ENCODE peak calls at places on chromosomes 3 and 15, in eight cellular contexts. One of them, this sample, is unnamed. For H3K9me3, the result is how much of the 10 kb centered on the place peaks cover.

GRCh38 chr3:53218136-53218535 is 37.7 kb downstream of the TKT start:
- DNase-seq in tibial artery: peak
- DNase-seq in heart left ventricle: no peak
- DNase-seq in aorta: peak
- DNase-seq in psoas muscle: no peak
- DNase-seq in neural progenitor cell: no peak
- DNase-seq in cardiac muscle cell: no peak
- DNase-seq in mammary epithelial cell: no peak
- DNase-seq in this sample: no peak

GRCh38 chr3:136350132-136350531 is 100.0 kb downstream of the PCCB start:
- DNase-seq in tibial artery: no peak
- DNase-seq in heart left ventricle: no peak
- DNase-seq in aorta: no peak
- DNase-seq in psoas muscle: no peak
- DNase-seq in neural progenitor cell: no peak
- DNase-seq in cardiac muscle cell: peak
- DNase-seq in mammary epithelial cell: peak
- DNase-seq in this sample: peak

GRCh38 chr3:149180057-149180573 is 41.5 kb downstream of the CP start:
- DNase-seq in tibial artery: peak
- DNase-seq in heart left ventricle: peak
- DNase-seq in aorta: peak
- DNase-seq in psoas muscle: peak
- DNase-seq in neural progenitor cell: no peak
- DNase-seq in cardiac muscle cell: peak
- DNase-seq in mammary epithelial cell: peak
- DNase-seq in this sample: peak

GRCh38 chr3:67529915-67530314 is 124.5 kb downstream of the SUCLG2 start:
- DNase-seq in tibial artery: no peak
- DNase-seq in heart left ventricle: no peak
- DNase-seq in aorta: no peak
- DNase-seq in psoas muscle: no peak
- DNase-seq in neural progenitor cell: no peak
- DNase-seq in cardiac muscle cell: peak
- DNase-seq in mammary epithelial cell: no peak
- DNase-seq in this sample: peak

GRCh38 chr3:188271226-188271894 is 117.4 kb downstream of the LPP start:
- DNase-seq in tibial artery: no peak
- DNase-seq in heart left ventricle: no peak
- DNase-seq in aorta: no peak
- DNase-seq in psoas muscle: no peak
- DNase-seq in neural progenitor cell: no peak
- DNase-seq in cardiac muscle cell: no peak
- DNase-seq in mammary epithelial cell: no peak
- DNase-seq in this sample: peak

GRCh38 chr3:18645603-18646002 is 220.5 kb upstream of the SATB1 start:
- DNase-seq in tibial artery: no peak
- DNase-seq in heart left ventricle: no peak
- DNase-seq in aorta: no peak
- DNase-seq in psoas muscle: no peak
- DNase-seq in neural progenitor cell: no peak
- DNase-seq in cardiac muscle cell: no peak
- DNase-seq in mammary epithelial cell: no peak
- DNase-seq in this sample: no peak

GRCh38 chr3:54283470-54283869 is 161.1 kb downstream of the CACNA2D3 start:
- DNase-seq in tibial artery: no peak
- DNase-seq in heart left ventricle: no peak
- DNase-seq in aorta: no peak
- DNase-seq in psoas muscle: no peak
- DNase-seq in neural progenitor cell: no peak
- DNase-seq in cardiac muscle cell: peak
- DNase-seq in mammary epithelial cell: no peak
- DNase-seq in this sample: no peak

GRCh38 chr15:40307421-40308165 is at the start of gene PLCB2:
- DNase-seq in tibial artery: no peak
- DNase-seq in heart left ventricle: peak
- DNase-seq in aorta: peak
- DNase-seq in psoas muscle: no peak
- DNase-seq in neural progenitor cell: no peak
- DNase-seq in cardiac muscle cell: no peak
- DNase-seq in mammary epithelial cell: no peak
- DNase-seq in this sample: no peak

GRCh38 chr15:59296181-59296617 is 76.5 kb downstream of the MYO1E start:
- DNase-seq in tibial artery: peak
- DNase-seq in heart left ventricle: no peak
- DNase-seq in aorta: no peak
- DNase-seq in psoas muscle: no peak
- DNase-seq in neural progenitor cell: no peak
- DNase-seq in cardiac muscle cell: peak
- DNase-seq in mammary epithelial cell: peak
- DNase-seq in this sample: peak

GRCh38 chr15:79922512-79923067 is 25.8 kb upstream of the MTHFS start:
- DNase-seq in tibial artery: no peak
- DNase-seq in heart left ventricle: no peak
- DNase-seq in aorta: no peak
- DNase-seq in psoas muscle: no peak
- DNase-seq in neural progenitor cell: no peak
- DNase-seq in cardiac muscle cell: no peak
- DNase-seq in mammary epithelial cell: no peak
- DNase-seq in this sample: peak

GRCh38 chr15:79919090-79919748 is 22.4 kb upstream of the MTHFS start:
- DNase-seq in tibial artery: no peak
- DNase-seq in heart left ventricle: no peak
- DNase-seq in aorta: no peak
- DNase-seq in psoas muscle: no peak
- DNase-seq in neural progenitor cell: peak
- DNase-seq in cardiac muscle cell: no peak
- DNase-seq in mammary epithelial cell: no peak
- DNase-seq in this sample: no peak

GRCh38 chr15:79918278-79918677 is 21.5 kb upstream of the MTHFS start:
- DNase-seq in tibial artery: no peak
- DNase-seq in heart left ventricle: no peak
- DNase-seq in aorta: no peak
- DNase-seq in psoas muscle: no peak
- DNase-seq in neural progenitor cell: peak
- DNase-seq in cardiac muscle cell: no peak
- DNase-seq in mammary epithelial cell: no peak
- DNase-seq in this sample: no peak

GRCh38 chr15:79923068-79923514 is 26.3 kb upstream of the MTHFS start:
- DNase-seq in tibial artery: peak
- DNase-seq in heart left ventricle: peak
- DNase-seq in aorta: peak
- DNase-seq in psoas muscle: peak
- DNase-seq in neural progenitor cell: peak
- DNase-seq in cardiac muscle cell: peak
- DNase-seq in mammary epithelial cell: peak
- DNase-seq in this sample: peak

GRCh38 chr15:79919749-79920511 is 23.1 kb upstream of the MTHFS start:
- DNase-seq in tibial artery: no peak
- DNase-seq in heart left ventricle: no peak
- DNase-seq in aorta: no peak
- DNase-seq in psoas muscle: no peak
- DNase-seq in neural progenitor cell: peak
- DNase-seq in cardiac muscle cell: no peak
- DNase-seq in mammary epithelial cell: no peak
- DNase-seq in this sample: no peak
- H3K9me3 ChIP-seq in tibial artery: half or more
- H3K9me3 ChIP-seq in heart left ventricle: under half
- H3K9me3 ChIP-seq in aorta: under half
- H3K9me3 ChIP-seq in psoas muscle: half or more
- H3K9me3 ChIP-seq in neural progenitor cell: under half
- H3K9me3 ChIP-seq in cardiac muscle cell: under half
- H3K9me3 ChIP-seq in mammary epithelial cell: under half
- H3K9me3 ChIP-seq in this sample: under half

GRCh38 chr3:197249542-197249941 is 48.9 kb downstream of the DLG1 start:
- DNase-seq in tibial artery: no peak
- DNase-seq in heart left ventricle: no peak
- DNase-seq in aorta: no peak
- DNase-seq in psoas muscle: no peak
- DNase-seq in neural progenitor cell: no peak
- DNase-seq in cardiac muscle cell: no peak
- DNase-seq in mammary epithelial cell: no peak
- DNase-seq in this sample: no peak
- H3K9me3 ChIP-seq in tibial artery: under half
- H3K9me3 ChIP-seq in heart left ventricle: under half
- H3K9me3 ChIP-seq in aorta: under half
- H3K9me3 ChIP-seq in psoas muscle: under half
- H3K9me3 ChIP-seq in neural progenitor cell: under half
- H3K9me3 ChIP-seq in cardiac muscle cell: under half
- H3K9me3 ChIP-seq in mammary epithelial cell: under half
- H3K9me3 ChIP-seq in this sample: under half

GRCh38 chr15:100281096-100281917 is 60.5 kb downstream of the ADAMTS17 start:
- DNase-seq in tibial artery: no peak
- DNase-seq in heart left ventricle: no peak
- DNase-seq in aorta: no peak
- DNase-seq in psoas muscle: no peak
- DNase-seq in neural progenitor cell: no peak
- DNase-seq in cardiac muscle cell: no peak
- DNase-seq in mammary epithelial cell: no peak
- DNase-seq in this sample: no peak
- H3K9me3 ChIP-seq in tibial artery: under half
- H3K9me3 ChIP-seq in heart left ventricle: under half
- H3K9me3 ChIP-seq in aorta: under half
- H3K9me3 ChIP-seq in psoas muscle: under half
- H3K9me3 ChIP-seq in neural progenitor cell: under half
- H3K9me3 ChIP-seq in cardiac muscle cell: under half
- H3K9me3 ChIP-seq in mammary epithelial cell: under half
- H3K9me3 ChIP-seq in this sample: under half

DNA sequence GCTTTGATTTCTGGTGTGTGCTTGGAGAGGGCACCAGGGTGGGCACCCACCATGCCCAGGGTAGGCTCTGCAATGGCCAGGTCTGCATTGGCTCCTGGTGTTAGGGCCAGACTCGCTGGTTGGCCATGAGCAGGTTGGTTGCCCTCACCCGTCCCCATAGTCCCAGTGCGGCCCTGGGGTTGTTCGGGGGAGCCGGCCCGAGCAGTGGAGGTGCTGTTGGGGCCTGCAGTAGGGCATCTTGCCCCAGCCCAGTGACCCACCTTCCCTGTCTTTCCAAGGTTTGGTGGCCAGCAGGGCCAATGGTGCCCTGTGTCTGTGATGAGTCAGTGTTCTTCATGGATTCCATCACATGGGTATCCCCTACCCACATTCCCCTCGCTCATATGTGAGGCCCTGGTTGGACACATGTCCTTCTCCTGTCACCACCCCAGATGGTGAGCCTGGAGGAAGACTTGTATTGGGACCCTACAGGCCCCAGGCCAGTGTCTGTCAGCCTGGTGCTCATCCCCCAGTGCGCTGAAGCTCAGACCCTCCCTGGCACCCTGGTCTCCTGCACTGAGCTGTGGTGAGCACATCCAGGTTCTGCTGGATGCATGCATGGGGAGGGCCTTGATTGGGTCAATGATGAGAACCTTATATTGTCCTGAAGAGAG is 190.1 kb downstream of the UBE3A start:
- DNase-seq in tibial artery: no peak
- DNase-seq in heart left ventricle: no peak
- DNase-seq in aorta: peak
- DNase-seq in psoas muscle: peak
- DNase-seq in neural progenitor cell: no peak
- DNase-seq in cardiac muscle cell: no peak
- DNase-seq in mammary epithelial cell: no peak
- DNase-seq in this sample: no peak
- H3K9me3 ChIP-seq in tibial artery: half or more
- H3K9me3 ChIP-seq in heart left ventricle: under half
- H3K9me3 ChIP-seq in aorta: under half
- H3K9me3 ChIP-seq in psoas muscle: under half
- H3K9me3 ChIP-seq in neural progenitor cell: under half
- H3K9me3 ChIP-seq in cardiac muscle cell: under half
- H3K9me3 ChIP-seq in mammary epithelial cell: half or more
- H3K9me3 ChIP-seq in this sample: under half

GRCh38 chr15:24054547-24055245 is 367.6 kb upstream of the NDN start:
- DNase-seq in tibial artery: no peak
- DNase-seq in heart left ventricle: no peak
- DNase-seq in aorta: no peak
- DNase-seq in psoas muscle: no peak
- DNase-seq in neural progenitor cell: no peak
- DNase-seq in cardiac muscle cell: no peak
- DNase-seq in mammary epithelial cell: no peak
- DNase-seq in this sample: no peak
- H3K9me3 ChIP-seq in tibial artery: under half
- H3K9me3 ChIP-seq in heart left ventricle: under half
- H3K9me3 ChIP-seq in aorta: under half
- H3K9me3 ChIP-seq in psoas muscle: under half
- H3K9me3 ChIP-seq in neural progenitor cell: under half
- H3K9me3 ChIP-seq in cardiac muscle cell: under half
- H3K9me3 ChIP-seq in mammary epithelial cell: under half
- H3K9me3 ChIP-seq in this sample: under half

GRCh38 chr3:20645340-20645739 is 459.3 kb upstream of the SGO1 start:
- DNase-seq in tibial artery: no peak
- DNase-seq in heart left ventricle: no peak
- DNase-seq in aorta: no peak
- DNase-seq in psoas muscle: no peak
- DNase-seq in neural progenitor cell: no peak
- DNase-seq in cardiac muscle cell: no peak
- DNase-seq in mammary epithelial cell: no peak
- DNase-seq in this sample: peak

GRCh38 chr3:20652249-20652648 is 466.2 kb upstream of the SGO1 start:
- DNase-seq in tibial artery: no peak
- DNase-seq in heart left ventricle: no peak
- DNase-seq in aorta: no peak
- DNase-seq in psoas muscle: no peak
- DNase-seq in neural progenitor cell: no peak
- DNase-seq in cardiac muscle cell: no peak
- DNase-seq in mammary epithelial cell: no peak
- DNase-seq in this sample: no peak

GRCh38 chr3:20646425-20646824 is 460.4 kb upstream of the SGO1 start:
- DNase-seq in tibial artery: no peak
- DNase-seq in heart left ventricle: no peak
- DNase-seq in aorta: no peak
- DNase-seq in psoas muscle: no peak
- DNase-seq in neural progenitor cell: no peak
- DNase-seq in cardiac muscle cell: no peak
- DNase-seq in mammary epithelial cell: no peak
- DNase-seq in this sample: no peak

GRCh38 chr3:20648294-20648693 is 462.3 kb upstream of the SGO1 start:
- DNase-seq in tibial artery: no peak
- DNase-seq in heart left ventricle: no peak
- DNase-seq in aorta: no peak
- DNase-seq in psoas muscle: no peak
- DNase-seq in neural progenitor cell: no peak
- DNase-seq in cardiac muscle cell: peak
- DNase-seq in mammary epithelial cell: peak
- DNase-seq in this sample: peak

DNA sequence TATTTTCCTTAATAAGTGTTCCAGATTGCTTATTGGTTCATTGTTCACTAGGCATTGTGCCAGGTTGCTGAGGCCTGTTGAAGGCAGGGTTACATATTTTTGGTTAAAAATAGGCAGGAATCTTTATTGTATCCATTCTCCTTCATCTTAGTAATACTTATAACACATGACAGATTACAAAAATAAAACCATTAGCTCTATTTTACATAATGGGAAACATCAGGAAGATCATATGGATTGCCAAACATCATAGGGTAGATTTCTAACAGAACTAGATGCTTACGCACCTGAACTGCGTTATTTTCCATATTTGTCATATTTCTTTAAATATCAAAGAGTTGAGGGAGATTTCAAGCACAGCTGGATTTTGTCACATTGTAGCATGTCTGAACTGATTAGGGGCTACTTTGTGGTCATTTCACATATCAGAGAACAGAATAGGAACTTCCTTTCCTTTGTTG is 462.9 kb upstream of the SGO1 start:
- DNase-seq in tibial artery: no peak
- DNase-seq in heart left ventricle: no peak
- DNase-seq in aorta: no peak
- DNase-seq in psoas muscle: no peak
- DNase-seq in neural progenitor cell: no peak
- DNase-seq in cardiac muscle cell: peak
- DNase-seq in mammary epithelial cell: no peak
- DNase-seq in this sample: peak
- H3K9me3 ChIP-seq in tibial artery: under half
- H3K9me3 ChIP-seq in heart left ventricle: under half
- H3K9me3 ChIP-seq in aorta: under half
- H3K9me3 ChIP-seq in psoas muscle: under half
- H3K9me3 ChIP-seq in neural progenitor cell: under half
- H3K9me3 ChIP-seq in cardiac muscle cell: under half
- H3K9me3 ChIP-seq in mammary epithelial cell: under half
- H3K9me3 ChIP-seq in this sample: under half